ENCODE peak calls at places on chromosomes 6 and 20, in four cellular contexts. One of them, this sample, is unnamed.

GRCh38 chr20:1187605-1188171 is 2.9 kb upstream of the TMEM74B start:
- DNase-seq in posterior cingulate gyrus: no peak
- DNase-seq in Daoy: no peak
- DNase-seq in T-helper 1 cell: no peak
- DNase-seq in this sample: no peak

GRCh38 chr6:137680678-137681346 is 186.2 kb upstream of the TNFAIP3 start:
- DNase-seq in posterior cingulate gyrus: no peak
- DNase-seq in Daoy: peak; percentile 56
- DNase-seq in T-helper 1 cell: no peak
- DNase-seq in this sample: no peak

GRCh38 chr6:119079288-119079809 is 885 bp upstream of the FAM184A start:
- DNase-seq in posterior cingulate gyrus: no peak
- DNase-seq in Daoy: peak; percentile 50
- DNase-seq in T-helper 1 cell: no peak
- DNase-seq in this sample: no peak

GRCh38 chr6:170421921-170422320 is 115.4 kb downstream of the FAM120B start:
- DNase-seq in posterior cingulate gyrus: no peak
- DNase-seq in Daoy: no peak
- DNase-seq in T-helper 1 cell: no peak
- DNase-seq in this sample: no peak

GRCh38 chr6:149266659-149267058 is 50.9 kb upstream of the TAB2 start:
- DNase-seq in posterior cingulate gyrus: no peak
- DNase-seq in Daoy: no peak
- DNase-seq in T-helper 1 cell: no peak
- DNase-seq in this sample: no peak

GRCh38 chr20:19757487-19757972 is 528 bp upstream of the RIN2 start:
- DNase-seq in posterior cingulate gyrus: peak; percentile 23
- DNase-seq in Daoy: peak; percentile 64
- DNase-seq in T-helper 1 cell: no peak
- DNase-seq in this sample: no peak

GRCh38 chr6:2971420-2972218 is at the start of gene SERPINB6:
- DNase-seq in posterior cingulate gyrus: peak; percentile 65
- DNase-seq in Daoy: peak; percentile 62
- DNase-seq in T-helper 1 cell: peak; percentile 25
- DNase-seq in this sample: peak; percentile 24

GRCh38 chr6:45454008-45454911 is 76.5 kb upstream of the SUPT3H start:
- DNase-seq in posterior cingulate gyrus: no peak
- DNase-seq in Daoy: peak; percentile 32
- DNase-seq in T-helper 1 cell: no peak
- DNase-seq in this sample: no peak

GRCh38 chr6:15481892-15482291 is 180.9 kb downstream of the DTNBP1 start:
- DNase-seq in posterior cingulate gyrus: no peak
- DNase-seq in Daoy: no peak
- DNase-seq in T-helper 1 cell: no peak
- DNase-seq in this sample: no peak

GRCh38 chr6:157865249-157865648 is 42.2 kb downstream of the SNX9 start:
- DNase-seq in posterior cingulate gyrus: no peak
- DNase-seq in Daoy: peak; percentile 48
- DNase-seq in T-helper 1 cell: no peak
- DNase-seq in this sample: no peak

GRCh38 chr6:46265373-46265772 is 94.6 kb upstream of the ENPP5 start:
- DNase-seq in posterior cingulate gyrus: no peak
- DNase-seq in Daoy: no peak
- DNase-seq in T-helper 1 cell: no peak
- DNase-seq in this sample: no peak

This sample was measured in T follicular helper cell.